ENCODE peak calls at places on chromosomes 4 and X, in ten cellular contexts. One of them, this sample, is unnamed. For H3K36me3, the result is how much of the 10 kb centered on the place peaks cover.

GRCh38 chr4:5782829-5783476 is 72.0 kb downstream of the EVC start:
- DNase-seq in thoracic aorta: no peak
- DNase-seq in cardiac muscle cell: no peak
- DNase-seq in psoas muscle: no peak
- DNase-seq in lower lobe of right lung: no peak
- DNase-seq in body of pancreas: peak
- DNase-seq in RWPE2: no peak
- DNase-seq in IMR-90: no peak
- DNase-seq in H1: peak
- DNase-seq in CD8-positive, alpha-beta T cell: no peak
- DNase-seq in this sample: no peak

GRCh38 chr4:3253808-3254207 is 4.8 kb downstream of the MSANTD1 start:
- DNase-seq in lower lobe of right lung: peak
- DNase-seq in H1: peak
- DNase-seq in body of pancreas: no peak
- DNase-seq in thoracic aorta: no peak
- DNase-seq in cardiac muscle cell: no peak
- DNase-seq in CD8-positive, alpha-beta T cell: no peak
- DNase-seq in RWPE2: peak
- DNase-seq in IMR-90: no peak
- DNase-seq in psoas muscle: peak
- DNase-seq in this sample: no peak

GRCh38 chr4:158015241-158015640 is 157.6 kb downstream of the GASK1B start:
- DNase-seq in CD8-positive, alpha-beta T cell: no peak
- DNase-seq in RWPE2: no peak
- DNase-seq in IMR-90: peak
- DNase-seq in thoracic aorta: no peak
- DNase-seq in body of pancreas: no peak
- DNase-seq in psoas muscle: no peak
- DNase-seq in lower lobe of right lung: no peak
- DNase-seq in H1: no peak
- DNase-seq in cardiac muscle cell: no peak
- DNase-seq in this sample: no peak

GRCh38 chr4:144376905-144377304 is 236.4 kb upstream of the GYPA start:
- DNase-seq in CD8-positive, alpha-beta T cell: no peak
- DNase-seq in H1: no peak
- DNase-seq in IMR-90: no peak
- DNase-seq in psoas muscle: no peak
- DNase-seq in cardiac muscle cell: peak
- DNase-seq in thoracic aorta: no peak
- DNase-seq in lower lobe of right lung: no peak
- DNase-seq in RWPE2: no peak
- DNase-seq in body of pancreas: no peak
- DNase-seq in this sample: no peak

GRCh38 chr4:110005461-110006056 is 92.9 kb downstream of the EGF start:
- DNase-seq in thoracic aorta: no peak
- DNase-seq in psoas muscle: no peak
- DNase-seq in cardiac muscle cell: peak
- DNase-seq in IMR-90: peak
- DNase-seq in CD8-positive, alpha-beta T cell: no peak
- DNase-seq in body of pancreas: no peak
- DNase-seq in RWPE2: no peak
- DNase-seq in H1: no peak
- DNase-seq in lower lobe of right lung: no peak
- DNase-seq in this sample: no peak

GRCh38 chrX:24371391-24371972 is 11.0 kb downstream of the SUPT20HL1 start:
- DNase-seq in cardiac muscle cell: peak
- DNase-seq in IMR-90: peak
- DNase-seq in RWPE2: no peak
- DNase-seq in thoracic aorta: peak
- DNase-seq in body of pancreas: peak
- DNase-seq in CD8-positive, alpha-beta T cell: peak
- DNase-seq in lower lobe of right lung: no peak
- DNase-seq in H1: peak
- DNase-seq in psoas muscle: no peak
- DNase-seq in this sample: no peak

GRCh38 chr4:104728380-104729122 is 233.9 kb upstream of the CXXC4 start:
- DNase-seq in H1: no peak
- DNase-seq in lower lobe of right lung: no peak
- DNase-seq in cardiac muscle cell: no peak
- DNase-seq in psoas muscle: no peak
- DNase-seq in RWPE2: peak
- DNase-seq in body of pancreas: peak
- DNase-seq in thoracic aorta: no peak
- DNase-seq in IMR-90: peak
- DNase-seq in CD8-positive, alpha-beta T cell: no peak
- DNase-seq in this sample: no peak

GRCh38 chr4:149031399-149031798 is 589.2 kb upstream of the NR3C2 start:
- DNase-seq in IMR-90: peak
- DNase-seq in psoas muscle: no peak
- DNase-seq in cardiac muscle cell: peak
- DNase-seq in H1: no peak
- DNase-seq in body of pancreas: peak
- DNase-seq in CD8-positive, alpha-beta T cell: no peak
- DNase-seq in lower lobe of right lung: no peak
- DNase-seq in RWPE2: no peak
- DNase-seq in thoracic aorta: no peak
- DNase-seq in this sample: no peak

GRCh38 chr4:87317527-87317926 is 5.2 kb downstream of the HSD17B13 start:
- DNase-seq in lower lobe of right lung: no peak
- DNase-seq in thoracic aorta: no peak
- DNase-seq in psoas muscle: no peak
- DNase-seq in RWPE2: no peak
- DNase-seq in IMR-90: peak
- DNase-seq in CD8-positive, alpha-beta T cell: no peak
- DNase-seq in cardiac muscle cell: no peak
- DNase-seq in H1: no peak
- DNase-seq in body of pancreas: peak
- DNase-seq in this sample: no peak

GRCh38 chr4:143203577-143203976 is 18.9 kb downstream of the USP38 start:
- DNase-seq in lower lobe of right lung: no peak
- DNase-seq in IMR-90: no peak
- DNase-seq in RWPE2: no peak
- DNase-seq in psoas muscle: no peak
- DNase-seq in CD8-positive, alpha-beta T cell: no peak
- DNase-seq in body of pancreas: no peak
- DNase-seq in cardiac muscle cell: no peak
- DNase-seq in thoracic aorta: no peak
- DNase-seq in H1: no peak
- DNase-seq in this sample: no peak

GRCh38 chr4:143199503-143199902 is 14.8 kb downstream of the USP38 start:
- DNase-seq in cardiac muscle cell: no peak
- DNase-seq in lower lobe of right lung: no peak
- DNase-seq in thoracic aorta: no peak
- DNase-seq in psoas muscle: no peak
- DNase-seq in CD8-positive, alpha-beta T cell: no peak
- DNase-seq in IMR-90: no peak
- DNase-seq in body of pancreas: no peak
- DNase-seq in H1: no peak
- DNase-seq in RWPE2: no peak
- DNase-seq in this sample: no peak

GRCh38 chr4:143207555-143207954 is 22.8 kb downstream of the USP38 start:
- DNase-seq in lower lobe of right lung: no peak
- DNase-seq in psoas muscle: no peak
- DNase-seq in body of pancreas: no peak
- DNase-seq in cardiac muscle cell: no peak
- DNase-seq in IMR-90: peak
- DNase-seq in thoracic aorta: no peak
- DNase-seq in H1: no peak
- DNase-seq in RWPE2: no peak
- DNase-seq in CD8-positive, alpha-beta T cell: no peak
- DNase-seq in this sample: no peak

GRCh38 chr4:143202824-143203223 is 18.1 kb downstream of the USP38 start:
- DNase-seq in RWPE2: no peak
- DNase-seq in H1: no peak
- DNase-seq in body of pancreas: no peak
- DNase-seq in cardiac muscle cell: no peak
- DNase-seq in CD8-positive, alpha-beta T cell: no peak
- DNase-seq in lower lobe of right lung: no peak
- DNase-seq in psoas muscle: no peak
- DNase-seq in thoracic aorta: no peak
- DNase-seq in IMR-90: no peak
- DNase-seq in this sample: no peak
- TF ChIP-seq CTCF in RWPE2: peak
- TF ChIP-seq CTCF in H1: no peak
- TF ChIP-seq CTCF in body of pancreas: no peak
- TF ChIP-seq CTCF in cardiac muscle cell: no peak
- TF ChIP-seq CTCF in CD8-positive, alpha-beta T cell: no peak
- TF ChIP-seq CTCF in lower lobe of right lung: peak
- TF ChIP-seq CTCF in psoas muscle: peak
- TF ChIP-seq CTCF in thoracic aorta: no peak
- TF ChIP-seq CTCF in IMR-90: peak
- TF ChIP-seq CTCF in this sample: peak

DNA sequence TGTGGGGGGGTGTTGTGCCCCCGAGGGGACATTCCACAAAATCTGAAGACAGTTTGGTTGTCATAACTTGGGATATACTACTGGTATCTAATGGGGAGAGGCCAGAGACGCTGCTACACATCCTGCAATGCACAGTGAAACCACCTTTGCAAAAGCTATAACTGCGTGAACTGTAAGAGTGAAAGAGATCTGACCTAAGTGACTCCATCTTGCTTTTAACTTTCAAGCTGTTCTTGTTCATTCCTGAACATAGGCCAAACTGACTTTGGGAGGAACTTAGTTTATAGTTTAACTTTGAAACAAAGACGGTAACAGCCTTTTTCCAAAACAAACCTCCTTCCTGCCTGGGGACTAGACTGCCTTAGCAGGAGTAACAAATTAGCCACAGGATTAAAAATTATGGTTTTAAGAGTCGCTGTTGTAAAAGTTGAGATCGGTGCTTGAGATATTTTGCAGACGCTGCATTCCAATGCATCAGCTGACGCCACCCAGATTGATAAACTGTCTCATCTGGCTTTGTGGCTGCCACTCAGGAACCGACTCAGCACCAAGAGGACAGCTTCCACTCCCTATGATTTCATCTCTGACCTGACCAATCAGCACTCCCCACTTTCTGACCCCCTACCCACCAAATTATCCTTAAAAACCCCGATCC is 70.9 kb downstream of the ATXN3L start:
- DNase-seq in body of pancreas: no peak
- DNase-seq in H1: no peak
- DNase-seq in RWPE2: no peak
- DNase-seq in IMR-90: no peak
- DNase-seq in psoas muscle: no peak
- DNase-seq in lower lobe of right lung: no peak
- DNase-seq in cardiac muscle cell: no peak
- DNase-seq in thoracic aorta: no peak
- DNase-seq in CD8-positive, alpha-beta T cell: no peak
- DNase-seq in this sample: peak
- H3K4me3 ChIP-seq in body of pancreas: no peak
- H3K4me3 ChIP-seq in H1: no peak
- H3K4me3 ChIP-seq in RWPE2: no peak
- H3K4me3 ChIP-seq in IMR-90: no peak
- H3K4me3 ChIP-seq in psoas muscle: no peak
- H3K4me3 ChIP-seq in lower lobe of right lung: no peak
- H3K4me3 ChIP-seq in cardiac muscle cell: no peak
- H3K4me3 ChIP-seq in thoracic aorta: no peak
- H3K4me3 ChIP-seq in CD8-positive, alpha-beta T cell: no peak
- H3K4me3 ChIP-seq in this sample: no peak

GRCh38 chrX:40663078-40663740 is 15.8 kb upstream of the CXorf38 start:
- DNase-seq in H1: no peak
- DNase-seq in psoas muscle: no peak
- DNase-seq in body of pancreas: no peak
- DNase-seq in lower lobe of right lung: no peak
- DNase-seq in cardiac muscle cell: no peak
- DNase-seq in thoracic aorta: no peak
- DNase-seq in CD8-positive, alpha-beta T cell: no peak
- DNase-seq in IMR-90: no peak
- DNase-seq in RWPE2: no peak
- DNase-seq in this sample: no peak
- H3K36me3 ChIP-seq in H1: under half
- H3K36me3 ChIP-seq in psoas muscle: half or more
- H3K36me3 ChIP-seq in body of pancreas: under half
- H3K36me3 ChIP-seq in lower lobe of right lung: half or more
- H3K36me3 ChIP-seq in cardiac muscle cell: under half
- H3K36me3 ChIP-seq in thoracic aorta: under half
- H3K36me3 ChIP-seq in CD8-positive, alpha-beta T cell: under half
- H3K36me3 ChIP-seq in IMR-90: under half
- H3K36me3 ChIP-seq in RWPE2: under half
- H3K36me3 ChIP-seq in this sample: under half

GRCh38 chr4:74997942-74998341 is 65.0 kb downstream of the PARM1 start:
- DNase-seq in IMR-90: no peak
- DNase-seq in H1: no peak
- DNase-seq in body of pancreas: no peak
- DNase-seq in psoas muscle: no peak
- DNase-seq in RWPE2: no peak
- DNase-seq in thoracic aorta: no peak
- DNase-seq in cardiac muscle cell: no peak
- DNase-seq in CD8-positive, alpha-beta T cell: no peak
- DNase-seq in lower lobe of right lung: no peak
- DNase-seq in this sample: no peak

GRCh38 chr4:74999714-75000309 is 66.9 kb downstream of the PARM1 start:
- DNase-seq in RWPE2: no peak
- DNase-seq in thoracic aorta: no peak
- DNase-seq in CD8-positive, alpha-beta T cell: no peak
- DNase-seq in body of pancreas: no peak
- DNase-seq in H1: no peak
- DNase-seq in lower lobe of right lung: no peak
- DNase-seq in psoas muscle: no peak
- DNase-seq in IMR-90: no peak
- DNase-seq in cardiac muscle cell: no peak
- DNase-seq in this sample: no peak

GRCh38 chr4:75002381-75002780 is 69.5 kb downstream of the PARM1 start:
- DNase-seq in body of pancreas: no peak
- DNase-seq in lower lobe of right lung: no peak
- DNase-seq in psoas muscle: no peak
- DNase-seq in IMR-90: no peak
- DNase-seq in cardiac muscle cell: no peak
- DNase-seq in CD8-positive, alpha-beta T cell: no peak
- DNase-seq in RWPE2: no peak
- DNase-seq in thoracic aorta: no peak
- DNase-seq in H1: no peak
- DNase-seq in this sample: no peak

GRCh38 chr4:74996996-74997395 is 64.1 kb downstream of the PARM1 start:
- DNase-seq in RWPE2: no peak
- DNase-seq in body of pancreas: no peak
- DNase-seq in lower lobe of right lung: no peak
- DNase-seq in CD8-positive, alpha-beta T cell: no peak
- DNase-seq in psoas muscle: no peak
- DNase-seq in cardiac muscle cell: no peak
- DNase-seq in thoracic aorta: no peak
- DNase-seq in IMR-90: no peak
- DNase-seq in H1: no peak
- DNase-seq in this sample: no peak
- TF ChIP-seq CTCF in RWPE2: no peak
- TF ChIP-seq CTCF in body of pancreas: no peak
- TF ChIP-seq CTCF in lower lobe of right lung: no peak
- TF ChIP-seq CTCF in CD8-positive, alpha-beta T cell: no peak
- TF ChIP-seq CTCF in psoas muscle: no peak
- TF ChIP-seq CTCF in cardiac muscle cell: no peak
- TF ChIP-seq CTCF in thoracic aorta: no peak
- TF ChIP-seq CTCF in IMR-90: no peak
- TF ChIP-seq CTCF in H1: no peak
- TF ChIP-seq CTCF in this sample: no peak

This sample was measured in BJ.